ENCODE peak calls at places on chromosomes 4 and X, in seven cellular contexts. T, P, M, X, O, W and E are unnamed samples.

GRCh38 chr4:31365006-31365690 is 645.0 kb downstream of the PCDH7 start:
- DNase-seq in X (no peak), P (peak; percentile 14), M (no peak), W (no peak), T (no peak), O (no peak), E (no peak)

GRCh38 chrX:101257448-101258259 is 33.5 kb downstream of the TAF7L start:
- DNase-seq in P (peak; percentile 1), W (no peak), O (no peak), T (no peak), M (no peak), X (no peak), E (no peak)

GRCh38 chr4:9762823-9763475 is 18.5 kb upstream of the DRD5 start:
- DNase-seq in W (peak; percentile 22), P (peak; percentile 88), M (peak; percentile 32), T (peak; percentile 73), X (peak; percentile 36), O (peak; percentile 47), E (peak; percentile 74)

GRCh38 chr4:107034982-107035710 is 967 bp downstream of the DKK2 start:
- DNase-seq in W (no peak), O (peak; percentile 23), X (peak; percentile 25), P (peak; percentile 29), T (no peak), M (peak; percentile 8), E (peak; percentile 15)

GRCh38 chr4:109166126-109166525 is 136.3 kb downstream of the COL25A1 start:
- DNase-seq in M (no peak), W (no peak), X (no peak), O (no peak), P (no peak), T (no peak), E (no peak)

GRCh38 chr4:53905935-53906377 is 158.4 kb downstream of the CHIC2 start:
- DNase-seq in T (peak; percentile 44), M (no peak), W (peak; percentile 32), P (peak; percentile 89), X (peak; percentile 44), O (no peak), E (no peak)

GRCh38 chr4:2291705-2292651 is 30.1 kb upstream of the MXD4 start:
- DNase-seq in W (no peak), X (no peak), P (no peak), T (no peak), M (no peak), O (no peak), E (no peak)

GRCh38 chrX:41922125-41922521 is 1.2 kb downstream of the CASK start:
- DNase-seq in P (peak; percentile 31), M (no peak), W (no peak), X (no peak), T (no peak), O (no peak), E (no peak)

GRCh38 chrX:110310000-110310790 is 7.7 kb downstream of the AMMECR1 start:
- DNase-seq in O (no peak), M (peak; percentile 76), X (no peak), T (no peak), P (peak; percentile 14), W (no peak), E (no peak)

GRCh38 chrX:109596015-109596414 is 29.0 kb downstream of the KCNE5 start:
- DNase-seq in O (no peak), M (no peak), T (no peak), X (no peak), P (no peak), W (no peak), E (no peak)

GRCh38 chr4:170014359-170015008 is 11.7 kb downstream of the MFAP3L start:
- DNase-seq in W (no peak), M (no peak), O (no peak), P (no peak), T (no peak), X (no peak), E (peak; percentile 10)

GRCh38 chrX:43728002-43728401 is 71.9 kb downstream of the MAOA start:
- DNase-seq in W (no peak), P (no peak), X (no peak), O (no peak), T (no peak), M (no peak), E (no peak)

GRCh38 chr4:168743576-168743975 is 246.7 kb downstream of the PALLD start:
- DNase-seq in M (no peak), T (peak; percentile 32), W (no peak), O (no peak), P (peak; percentile 46), X (no peak), E (no peak)

GRCh38 chr4:24887881-24888430 is 24.9 kb downstream of the CCDC149 start:
- DNase-seq in X (no peak), T (no peak), P (no peak), O (no peak), M (no peak), W (no peak), E (no peak)

GRCh38 chrX:129842510-129843208 is 1.0 kb downstream of the ZDHHC9 start:
- DNase-seq in T (peak; percentile 22), O (no peak), P (peak; percentile 44), X (peak; percentile 25), W (no peak), M (no peak), E (peak; percentile 54)

GRCh38 chrX:83510466-83511181 is 2.5 kb downstream of the POU3F4 start:
- DNase-seq in O (no peak), M (no peak), X (no peak), P (no peak), W (no peak), T (no peak), E (no peak)

GRCh38 chrX:69097451-69098236 is 67.6 kb downstream of the PJA1 start:
- DNase-seq in X (no peak), W (no peak), P (no peak), O (no peak), T (no peak), M (no peak), E (no peak)

GRCh38 chr4:14592950-14593349 is 409.3 kb upstream of the CPEB2 start:
- DNase-seq in O (no peak), M (no peak), X (no peak), P (no peak), W (no peak), T (no peak), E (no peak)

GRCh38 chr4:183165371-183165770 is 66.3 kb downstream of the WWC2 start:
- DNase-seq in M (no peak), T (no peak), X (no peak), O (no peak), P (peak; percentile 49), W (no peak), E (no peak)

GRCh38 chr4:74217365-74217764 is 59.4 kb downstream of the MTHFD2L start:
- DNase-seq in P (peak; percentile 37), W (no peak), O (no peak), T (no peak), M (no peak), X (no peak), E (no peak)

GRCh38 chr4:143234153-143234552 is 49.4 kb downstream of the USP38 start:
- DNase-seq in X (no peak), M (no peak), T (no peak), O (no peak), P (no peak), W (no peak), E (no peak)

GRCh38 chr4:7785017-7785416 is 154.6 kb downstream of the AFAP1 start:
- DNase-seq in T (no peak), W (no peak), P (peak; percentile 65), X (no peak), O (no peak), M (no peak), E (no peak)

GRCh38 chr4:7759221-7759620 is 180.4 kb downstream of the AFAP1 start:
- DNase-seq in P (no peak), X (no peak), O (no peak), T (no peak), W (no peak), M (no peak), E (no peak)

GRCh38 chr4:169115897-169116254 is 105.8 kb upstream of the CBR4 start:
- DNase-seq in T (peak; percentile 58), P (peak; percentile 94), X (no peak), M (no peak), W (peak; percentile 67), O (no peak), E (no peak)

GRCh38 chr4:3676196-3676595 is 90.0 kb upstream of the ADRA2C start:
- DNase-seq in W (no peak), P (no peak), M (no peak), O (no peak), T (no peak), X (no peak), E (no peak)

GRCh38 chr4:150960818-150961217 is 54.3 kb downstream of the LRBA start:
- DNase-seq in T (no peak), M (no peak), P (peak; percentile 40), X (no peak), O (no peak), W (no peak), E (no peak)

GRCh38 chr4:42281324-42282020 is 115.8 kb upstream of the SHISA3 start:
- DNase-seq in M (no peak), X (no peak), T (no peak), W (no peak), P (no peak), O (no peak), E (no peak)

GRCh38 chrX:154000051-154000450 is 19.7 kb downstream of the IRAK1 start:
- DNase-seq in T (no peak), P (no peak), X (no peak), M (no peak), O (no peak), W (no peak), E (no peak)

GRCh38 chr4:4329496-4329895 is 39.4 kb downstream of the ZBTB49 start:
- DNase-seq in O (no peak), X (no peak), T (no peak), M (no peak), P (no peak), W (no peak), E (no peak)